ENCODE peak calls at places on chromosomes 5 and 9, in six cellular contexts. T, S, Y, U, D and K are unnamed samples.

GRCh38 chr9:137351781-137352501 is 49.9 kb upstream of the NRARP start:
- DNase-seq in D (no peak), Y (no peak), U (no peak), T (no peak), S (no peak), K (no peak)

GRCh38 chr5:81878333-81878732 is 93.5 kb upstream of the ATG10 start:
- DNase-seq in D (no peak), T (no peak), Y (no peak), S (no peak), U (no peak), K (no peak)

GRCh38 chr5:116451905-116452450 is 122.6 kb downstream of the SEMA6A start:
- DNase-seq in U (no peak), T (no peak), S (no peak), Y (no peak), D (no peak), K (peak; percentile 80)

GRCh38 chr5:90473321-90474234 is 993 bp downstream of the MBLAC2 start:
- DNase-seq in T (no peak), S (no peak), D (peak; percentile 54), Y (no peak), U (peak; percentile 75), K (peak; percentile 28)

GRCh38 chr5:114419941-114420340 is 58.1 kb downstream of the KCNN2 start:
- DNase-seq in Y (no peak), U (no peak), S (no peak), D (no peak), T (no peak), K (no peak)

GRCh38 chr5:55062039-55062779 is 38.2 kb downstream of the GZMK start:
- DNase-seq in D (peak; percentile 59), T (no peak), S (no peak), Y (no peak), U (no peak), K (no peak)

GRCh38 chr5:31800351-31800750 is 161.4 kb downstream of the PDZD2 start:
- DNase-seq in U (no peak), S (no peak), Y (no peak), D (no peak), T (no peak), K (no peak)

GRCh38 chr9:122827759-122828090 is 663 bp downstream of the PDCL start:
- DNase-seq in T (no peak), Y (peak; percentile 13), U (peak; percentile 71), S (no peak), D (peak; percentile 16), K (peak; percentile 14)

GRCh38 chr9:91395106-91395552 is 28.5 kb downstream of the NFIL3 start:
- DNase-seq in Y (peak; percentile 22), D (no peak), U (no peak), S (no peak), T (no peak), K (no peak)

GRCh38 chr9:136058152-136058483 is 37.0 kb downstream of the NACC2 start:
- DNase-seq in Y (no peak), D (no peak), S (no peak), T (no peak), U (no peak), K (no peak)